ENCODE peak calls at places on chromosomes 13 and 19, in five cellular contexts. J is GM12865; Z is NCI-H2029 treated with DMSO at 0.1 percent for 48 hours; E is activated CD4-positive, alpha-beta T cell treated with anti-CD3 and anti-CD28 coated beads, Interleukin-2, amount 10 ng/mL, durations not matched to agents 7 days and 5 days; F is SHP77 treated with DMSO at 0.1 percent for 48 hours. I is an unnamed sample.

GRCh38 chr13:113862191-113862765 is 1.6 kb downstream of the GAS6 start:
- DNase-seq in Z (no peak), F (no peak), E (no peak), J (no peak), I (no peak)

GRCh38 chr13:113324336-113324882 is 27.4 kb downstream of the LAMP1 start:
- DNase-seq in E (no peak), J (no peak), Z (no peak), F (no peak), I (no peak)

GRCh38 chr13:40148103-40148502 is 492.6 kb downstream of the COG6 start:
- DNase-seq in Z (no peak), J (no peak), E (no peak), F (no peak), I (no peak)

GRCh38 chr19:14030997-14031718 is 404 bp upstream of the IL27RA start:
- DNase-seq in E (no peak), J (no peak), Z (no peak), F (no peak), I (no peak)

GRCh38 chr19:508204-509150 is 1.2 kb downstream of the TPGS1 start:
- DNase-seq in J (no peak), Z (no peak), E (no peak), F (no peak), I (no peak)

GRCh38 chr13:114134111-114134943 is 1.9 kb upstream of the RASA3 start:
- DNase-seq in Z (no peak), F (no peak), E (no peak), J (peak), I (no peak)

GRCh38 chr13:69654392-69654791 is 453.2 kb upstream of the ATXN8OS start:
- DNase-seq in F (no peak), Z (no peak), E (no peak), J (no peak), I (no peak)

GRCh38 chr13:35978607-35979316 is 152.4 kb downstream of the DCLK1 start:
- DNase-seq in F (peak), J (peak), Z (peak), E (peak), I (peak)

GRCh38 chr19:4069331-4069959 is 2.7 kb upstream of the ZBTB7A start:
- DNase-seq in F (no peak), J (no peak), Z (no peak), E (peak), I (no peak)

GRCh38 chr13:59522652-59523051 is 641.1 kb downstream of the DIAPH3 start:
- DNase-seq in F (no peak), J (no peak), Z (no peak), E (no peak), I (no peak)

I was measured in NCI-H187.